ENCODE peak calls at places on chromosomes 11 and 22, in seven cellular contexts. L is PC-9, O is colonic mucosa, I is prostate gland, D is upper lobe of right lung, F is trophoblast cell, N is psoas muscle. J is an unnamed sample. For H3K36me3, H3K9me3 and H3K27me3, the result is how much of the 10 kb centered on the place peaks cover.

GRCh38 chr11:130737866-130738431 is 178.3 kb downstream of the SNX19 start:
- DNase-seq in L (peak), O (no peak), I (no peak), D (no peak), F (no peak), N (peak), J (peak)

GRCh38 chr22:36350751-36351594 is 36.8 kb downstream of the MYH9 start:
- DNase-seq in L (no peak), O (peak), I (no peak), D (no peak), F (no peak), N (no peak), J (no peak)

GRCh38 chr11:130555251-130555841 is 106.9 kb downstream of the ADAMTS15 start:
- DNase-seq in L (no peak), O (no peak), I (no peak), D (no peak), F (no peak), N (peak), J (no peak)

GRCh38 chr22:41530612-41531421 is 13.5 kb downstream of the POLR3H start:
- DNase-seq in L (no peak), O (no peak), I (no peak), D (no peak), F (no peak), N (no peak), J (no peak)

GRCh38 chr11:132821027-132821426 is 711.3 kb downstream of the OPCML start:
- DNase-seq in L (no peak), O (no peak), I (no peak), D (no peak), F (no peak), N (no peak), J (no peak)

GRCh38 chr11:2791521-2792375 is 92.0 kb upstream of the KCNQ1OT1 start:
- DNase-seq in L (no peak), O (no peak), I (no peak), D (peak), F (no peak), N (peak), J (no peak)

GRCh38 chr11:36081274-36081945 is 137.5 kb downstream of the LDLRAD3 start:
- DNase-seq in L (no peak), O (no peak), I (no peak), D (no peak), F (no peak), N (no peak), J (no peak)

GRCh38 chr11:117098269-117099231 is at the start of gene SIK3:
- DNase-seq in L (peak), O (peak), I (peak), D (peak), F (peak), N (peak), J (peak)

GRCh38 chr11:133955091-133955846 is 1.5 kb downstream of the IGSF9B start:
- DNase-seq in L (no peak), O (no peak), I (no peak), D (no peak), F (no peak), N (no peak), J (peak)

GRCh38 chr11:75503531-75504099 is 22.1 kb downstream of the GDPD5 start:
- DNase-seq in L (no peak), O (no peak), I (no peak), D (no peak), F (no peak), N (no peak), J (no peak)

GRCh38 chr11:69218271-69218682 is 62.5 kb downstream of the SMIM38 start:
- DNase-seq in L (no peak), O (no peak), I (no peak), D (no peak), F (no peak), N (no peak), J (no peak)

GRCh38 chr11:86876716-86877234 is 76.4 kb downstream of the PRSS23 start:
- DNase-seq in L (no peak), O (no peak), I (no peak), D (no peak), F (no peak), N (no peak), J (no peak)

GRCh38 chr11:82305123-82305522 is 428.5 kb downstream of the FAM181B start:
- DNase-seq in L (no peak), O (no peak), I (no peak), D (no peak), F (no peak), N (no peak), J (no peak)

GRCh38 chr22:19851291-19852176 is 3.1 kb downstream of the GNB1L start:
- DNase-seq in L (no peak), O (peak), I (no peak), D (peak), F (no peak), N (no peak), J (no peak)
- H3K36me3 ChIP-seq in L (under half), O (under half), I (under half), D (under half), F (under half), N (under half), J (under half)

GRCh38 chr11:1414650-1415049 is 24.9 kb downstream of the BRSK2 start:
- DNase-seq in L (no peak), O (no peak), I (no peak), D (no peak), F (no peak), N (no peak), J (no peak)

GRCh38 chr11:1410366-1411291 is 20.9 kb downstream of the BRSK2 start:
- DNase-seq in L (no peak), O (no peak), I (no peak), D (no peak), F (no peak), N (no peak), J (no peak)

GRCh38 chr11:1411301-1411700 is 21.6 kb downstream of the BRSK2 start:
- DNase-seq in L (no peak), O (no peak), I (no peak), D (no peak), F (no peak), N (no peak), J (no peak)

GRCh38 chr11:1415631-1416030 is 25.9 kb downstream of the BRSK2 start:
- DNase-seq in L (no peak), O (no peak), I (no peak), D (no peak), F (no peak), N (no peak), J (no peak)

DNA sequence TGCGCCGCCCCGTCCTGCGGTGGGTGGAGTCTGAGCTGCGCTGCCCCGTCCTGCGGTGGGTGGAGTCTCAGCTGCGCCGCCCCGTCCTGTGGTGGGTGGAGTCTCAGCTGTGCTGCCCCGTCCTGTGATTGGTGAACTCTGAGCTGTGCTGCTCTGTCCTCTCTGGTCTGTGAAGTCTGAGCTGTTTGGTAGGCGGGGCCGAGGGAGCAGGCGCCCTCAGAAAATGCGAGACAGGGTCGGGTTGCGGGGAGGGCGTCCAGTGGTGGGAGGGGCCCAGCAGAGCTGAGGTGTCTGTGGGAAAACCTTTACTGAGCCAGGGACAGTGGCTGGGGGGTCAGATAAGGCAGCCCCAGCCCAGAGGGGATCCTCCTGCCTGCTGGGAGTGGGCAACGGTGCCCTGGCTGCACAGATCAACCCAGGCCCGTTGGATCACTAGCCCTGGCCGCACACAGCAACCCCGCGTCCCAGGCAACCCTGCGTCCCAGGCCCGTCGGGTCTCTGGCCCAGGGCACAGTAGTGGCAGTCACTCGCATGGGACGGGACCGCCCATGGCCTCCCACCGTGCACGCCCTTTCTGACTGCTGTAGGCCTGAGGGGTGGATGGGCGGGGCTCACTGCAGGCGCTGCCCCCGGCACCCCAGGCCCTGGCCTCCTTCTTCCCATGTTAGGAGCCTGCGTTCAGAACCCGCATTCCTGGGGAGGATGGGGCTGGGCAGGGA is 22.8 kb downstream of the BRSK2 start:
- DNase-seq in L (no peak), O (no peak), I (no peak), D (no peak), F (no peak), N (no peak), J (no peak)
- H3K9me3 ChIP-seq in L (under half), O (under half), I (under half), D (under half), F (under half), N (under half), J (under half)

GRCh38 chr11:17572791-17573460 is 25.9 kb downstream of the OTOG start:
- DNase-seq in L (no peak), O (peak), I (no peak), D (no peak), F (no peak), N (no peak), J (no peak)
- H3K27me3 ChIP-seq in L (half or more), O (under half), I (under half), D (under half), F (under half), N (under half), J (under half)

GRCh38 chr22:46317646-46318045 is 17.9 kb upstream of the TRMU start:
- DNase-seq in L (no peak), O (no peak), I (no peak), D (no peak), F (no peak), N (no peak), J (no peak)
- H3K36me3 ChIP-seq in L (under half), O (under half), I (under half), D (under half), F (under half), N (under half), J (under half)

GRCh38 chr22:49566693-49567092 is 261.0 kb downstream of the BRD1 start:
- DNase-seq in L (no peak), O (no peak), I (no peak), D (no peak), F (no peak), N (no peak), J (no peak)
- H3K9me3 ChIP-seq in L (under half), O (under half), I (under half), D (under half), F (under half), N (under half), J (under half)

GRCh38 chr22:47605886-47606285 is 843.4 kb downstream of the TBC1D22A start:
- DNase-seq in L (no peak), O (no peak), I (no peak), D (peak), F (no peak), N (no peak), J (no peak)
- H3K27me3 ChIP-seq in L (half or more), O (under half), I (under half), D (under half), F (under half), N (under half), J (under half)

GRCh38 chr11:77687088-77687487 is 49.5 kb upstream of the CLNS1A start:
- DNase-seq in L (no peak), O (no peak), I (no peak), D (no peak), F (no peak), N (no peak), J (no peak)

GRCh38 chr11:77695417-77695816 is 57.8 kb upstream of the CLNS1A start:
- DNase-seq in L (no peak), O (no peak), I (no peak), D (no peak), F (no peak), N (no peak), J (no peak)

GRCh38 chr11:77690649-77691048 is 53.1 kb upstream of the CLNS1A start:
- DNase-seq in L (no peak), O (no peak), I (no peak), D (no peak), F (no peak), N (no peak), J (no peak)
- H3K36me3 ChIP-seq in L (under half), O (under half), I (under half), D (half or more), F (under half), N (under half), J (under half)

DNA sequence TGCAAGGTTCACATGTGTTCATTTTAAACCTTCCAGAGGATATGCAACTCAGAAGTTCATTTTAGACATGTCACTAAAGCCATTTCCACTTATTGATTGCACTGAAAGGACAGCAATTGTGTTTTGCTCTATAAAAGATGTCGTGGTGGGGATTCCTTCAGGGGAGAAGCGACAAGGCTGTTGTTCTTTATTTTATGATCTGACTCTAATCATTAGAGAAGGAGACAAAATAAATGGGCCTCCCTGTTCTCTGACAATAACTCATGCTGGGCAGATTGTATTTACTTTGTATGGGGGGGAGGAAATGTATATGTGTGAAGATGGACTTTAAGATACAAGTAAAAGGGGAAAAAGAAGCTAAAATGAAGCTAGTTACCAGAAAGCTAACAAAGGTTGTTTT is 370.1 kb upstream of the ARHGAP42 start:
- DNase-seq in L (no peak), O (no peak), I (no peak), D (no peak), F (no peak), N (no peak), J (no peak)
- H3K9me3 ChIP-seq in L (under half), O (under half), I (under half), D (under half), F (under half), N (under half), J (under half)

J was measured in heart right ventricle.